ENCODE peak calls at places on chromosomes 4 and X, in eight cellular contexts. V is HFF-Myc, S is A549, T is astrocyte of the cerebellum, N is left lung, E is fibroblast of mammary gland, J is GM12865, P is fibroblast of pulmonary artery. B is an unnamed sample.
A peak's percentile ranks its signal among the peaks of the same experiment; 100 is the strongest.

GRCh38 chrX:16772460-16772859 is 13.8 kb upstream of the TXLNG start:
- DNase-seq in S (no peak), N (no peak), J (no peak), T (no peak), P (peak; percentile 1), V (no peak), E (no peak), B (no peak)

GRCh38 chr4:169015237-169015636 is 5.2 kb upstream of the CBR4 start:
- DNase-seq in J (peak; percentile 41), T (no peak), N (peak; percentile 39), P (no peak), S (no peak), E (no peak), V (no peak), B (no peak)

GRCh38 chrX:120794525-120794975 is 81.1 kb downstream of the CT47B1 start:
- DNase-seq in V (no peak), P (peak; percentile 63), S (no peak), N (no peak), E (peak; percentile 42), J (no peak), T (no peak), B (no peak)

GRCh38 chr4:176789955-176790354 is 2.8 kb downstream of the VEGFC start:
- DNase-seq in J (peak; percentile 45), T (no peak), V (peak; percentile 87), E (peak; percentile 92), N (no peak), S (no peak), P (peak; percentile 74), B (no peak)

GRCh38 chr4:41296995-41297394 is 40.3 kb downstream of the UCHL1 start:
- DNase-seq in T (no peak), S (no peak), P (no peak), E (no peak), V (no peak), N (no peak), J (no peak), B (no peak)

GRCh38 chr4:15003441-15003890 is 1.2 kb downstream of the CPEB2 start:
- DNase-seq in E (no peak), J (peak; percentile 75), S (no peak), T (no peak), N (peak; percentile 92), P (peak; percentile 38), V (no peak), B (no peak)

GRCh38 chrX:40807384-40807783 is 72.0 kb upstream of the MED14 start:
- DNase-seq in S (no peak), N (no peak), V (no peak), E (no peak), T (no peak), P (no peak), J (no peak), B (no peak)

GRCh38 chr4:140250989-140251552 is 97.1 kb upstream of the MAML3 start:
- DNase-seq in P (no peak), S (no peak), E (no peak), V (no peak), J (no peak), T (no peak), N (no peak), B (no peak)

GRCh38 chr4:120977435-120977997 is 55.0 kb upstream of the PRDM5 start:
- DNase-seq in P (peak; percentile 76), N (no peak), E (peak; percentile 71), V (peak; percentile 22), S (peak; percentile 7), J (peak; percentile 62), T (peak; percentile 8), B (peak; percentile 52)

GRCh38 chr4:2713337-2713736 is 42.8 kb downstream of the TNIP2 start:
- DNase-seq in P (no peak), E (no peak), V (no peak), J (no peak), S (no peak), N (no peak), T (no peak), B (no peak)

GRCh38 chr4:26325191-26325590 is 4.4 kb downstream of the RBPJ start:
- DNase-seq in N (no peak), T (peak; percentile 47), V (no peak), J (peak; percentile 68), E (peak; percentile 69), P (peak; percentile 60), S (no peak), B (no peak)

GRCh38 chrX:121761845-121762244 is 714.4 kb downstream of the GLUD2 start:
- DNase-seq in V (no peak), S (no peak), J (no peak), T (no peak), N (no peak), E (no peak), P (no peak), B (no peak)

GRCh38 chrX:132786217-132786616 is 172.2 kb downstream of the HS6ST2 start:
- DNase-seq in N (no peak), T (peak; percentile 4), S (no peak), V (no peak), P (no peak), E (peak; percentile 1), J (no peak), B (no peak)

GRCh38 chr4:1593458-1593857 is 90.7 kb downstream of the FAM53A start:
- DNase-seq in S (no peak), E (no peak), T (no peak), P (no peak), N (no peak), V (no peak), J (no peak), B (no peak)

GRCh38 chrX:101595739-101596419 is 21.9 kb downstream of the ARMCX6 start:
- DNase-seq in P (peak; percentile 81), S (peak; percentile 40), V (peak; percentile 33), N (no peak), J (peak; percentile 80), E (peak; percentile 71), T (peak; percentile 69), B (peak; percentile 52)

GRCh38 chrX:6226646-6227444 is 1.8 kb downstream of the NLGN4X start:
- DNase-seq in J (no peak), T (no peak), P (no peak), S (no peak), N (peak; percentile 28), E (no peak), V (no peak), B (no peak)

GRCh38 chrX:97898798-97899197 is 1015.1 kb downstream of the RPA4 start:
- DNase-seq in V (no peak), E (peak; percentile 10), P (peak; percentile 9), T (peak; percentile 3), N (no peak), S (no peak), J (no peak), B (peak; percentile 18)

GRCh38 chrX:45758319-45758718 is 557.6 kb upstream of the DIPK2B start:
- DNase-seq in T (peak; percentile 84), V (no peak), S (no peak), N (no peak), J (peak; percentile 79), E (peak; percentile 91), P (peak; percentile 88), B (peak; percentile 84)

DNA sequence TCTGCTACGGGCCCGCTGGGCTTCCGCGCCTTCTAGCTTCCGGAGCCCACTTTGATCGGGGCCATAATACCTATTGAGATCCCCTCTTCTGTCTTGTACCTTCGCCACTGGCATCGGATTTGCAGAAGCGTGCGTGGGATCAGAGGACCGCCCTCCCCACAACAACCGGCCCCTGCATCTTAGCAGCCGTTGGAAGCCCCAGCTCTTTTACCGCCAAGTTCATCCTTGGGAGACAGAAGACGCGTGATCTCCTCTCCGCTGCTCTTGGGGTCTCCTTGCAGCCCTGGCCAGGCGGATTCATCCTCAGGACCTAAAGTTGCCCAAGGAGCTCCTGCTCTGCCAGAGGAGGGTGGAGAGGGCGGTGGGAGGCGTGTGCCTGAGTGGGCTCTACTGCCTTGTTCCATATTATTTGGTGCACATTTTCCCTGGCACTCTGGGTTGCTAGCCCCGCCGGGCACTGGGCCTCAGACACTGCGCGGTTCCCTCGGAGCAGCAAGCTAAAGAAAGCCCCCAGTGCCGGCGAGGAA is 1.6 kb downstream of the SLIT2 start:
- DNase-seq in P (no peak), J (no peak), N (no peak), E (no peak), V (no peak), T (no peak), S (no peak), B (no peak)
- H3K4me3 ChIP-seq in P (peak overlapping the region; percentile 80), J (no peak overlapping the region), N (peak overlapping the region; percentile 51), E (peak overlapping the region; percentile 79), V (peak overlapping the region; percentile 94), T (peak overlapping the region; percentile 69), S (no peak overlapping the region), B (peak overlapping the region; percentile 87)

DNA sequence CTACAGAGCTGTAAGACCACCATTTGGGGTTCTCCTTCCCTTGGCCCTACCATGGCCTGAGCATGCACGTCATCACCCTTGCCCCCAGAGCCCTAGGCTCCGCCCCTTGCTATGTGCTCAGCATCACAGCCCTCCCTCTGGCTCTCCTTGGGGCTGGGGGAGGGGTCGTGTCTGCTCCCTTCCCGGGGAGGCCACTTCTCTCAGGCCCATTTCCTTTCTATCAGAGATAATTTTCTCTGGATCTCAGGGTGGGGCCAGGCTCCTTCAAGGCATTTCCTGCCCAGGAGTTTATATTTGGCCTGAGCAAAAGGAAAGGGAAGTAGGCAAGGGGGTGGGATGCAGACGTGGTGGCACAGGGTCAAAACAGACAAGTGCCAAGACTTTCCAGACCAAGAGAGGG is 55.9 kb downstream of the STARD8 start:
- DNase-seq in S (no peak), P (no peak), V (no peak), T (no peak), N (no peak), E (no peak), J (no peak), B (no peak)
- H3K4me3 ChIP-seq in S (no peak overlapping the region), P (no peak overlapping the region), V (no peak overlapping the region), T (no peak overlapping the region), N (no peak overlapping the region), E (no peak overlapping the region), J (no peak overlapping the region), B (no peak overlapping the region)

GRCh38 chrX:53280703-53281320 is 572 bp downstream of the IQSEC2 start:
- DNase-seq in N (no peak), P (peak; percentile 28), V (no peak), E (peak; percentile 44), J (no peak), T (no peak), S (no peak), B (no peak)

GRCh38 chrX:53282313-53282712 is 929 bp upstream of the IQSEC2 start:
- DNase-seq in N (no peak), T (no peak), V (no peak), P (peak; percentile 11), S (no peak), E (no peak), J (no peak), B (no peak)

GRCh38 chrX:53280316-53280702 is 1.1 kb downstream of the IQSEC2 start:
- DNase-seq in S (no peak), E (no peak), J (no peak), N (no peak), V (no peak), P (no peak), T (no peak), B (no peak)

GRCh38 chrX:53281321-53281822 is at the start of gene IQSEC2:
- DNase-seq in V (no peak), N (peak; percentile 89), P (peak; percentile 77), J (no peak), S (peak; percentile 74), T (peak; percentile 57), E (peak; percentile 81), B (no peak)

GRCh38 chrX:53279296-53280237 is 1.8 kb downstream of the IQSEC2 start:
- DNase-seq in E (no peak), N (no peak), V (no peak), S (no peak), J (peak; percentile 8), P (no peak), T (no peak), B (no peak)
- H3K4me3 ChIP-seq in E (peak overlapping the region; percentile 39), N (no peak overlapping the region), V (no peak overlapping the region), S (peak overlapping the region; percentile 56), J (no peak overlapping the region), P (peak overlapping the region; percentile 43), T (no peak overlapping the region), B (peak overlapping the region; percentile 56)

GRCh38 chr4:16893141-16893571 is 5.3 kb downstream of the LDB2 start:
- DNase-seq in J (peak; percentile 21), V (no peak), P (peak; percentile 18), E (peak; percentile 34), N (no peak), S (no peak), T (no peak), B (no peak)
- H3K4me3 ChIP-seq in J (peak overlapping the region; percentile 4), V (peak overlapping the region; percentile 22), P (peak overlapping the region; percentile 29), E (peak overlapping the region; percentile 21), N (peak overlapping the region; percentile 10), S (no peak overlapping the region), T (peak overlapping the region; percentile 6), B (peak overlapping the region; percentile 36)

B was measured in AG09309.